ENCODE peak calls at places on chromosomes 1 and 21, in seven cellular contexts. L is choroid plexus epithelial cell, V is dorsolateral prefrontal cortex, O is uterus, I is astrocyte of the spinal cord, P is fibroblast of villous mesenchyme, C is lower lobe of right lung. U is an unnamed sample.

GRCh38 chr1:244730153-244730933 is 77.4 kb downstream of the DESI2 start:
- DNase-seq in L (peak), V (peak), O (peak), I (peak), P (peak), C (peak), U (no peak)

GRCh38 chr1:108913105-108913948 is 36.5 kb downstream of the GPSM2 start:
- DNase-seq in L (peak), V (no peak), O (no peak), I (peak), P (no peak), C (no peak), U (no peak)

GRCh38 chr21:25639922-25640670 is 1.0 kb downstream of the JAM2 start:
- DNase-seq in L (no peak), V (peak), O (peak), I (peak), P (peak), C (no peak), U (no peak)

GRCh38 chr21:37845535-37845934 is 70.7 kb downstream of the KCNJ6 start:
- DNase-seq in L (no peak), V (no peak), O (no peak), I (no peak), P (no peak), C (no peak), U (no peak)

GRCh38 chr1:19081218-19081893 is 124.9 kb upstream of the IFFO2 start:
- DNase-seq in L (peak), V (no peak), O (no peak), I (no peak), P (peak), C (no peak), U (no peak)

GRCh38 chr21:42214081-42214750 is 4.7 kb upstream of the ABCG1 start:
- DNase-seq in L (no peak), V (no peak), O (no peak), I (no peak), P (no peak), C (no peak), U (no peak)

GRCh38 chr1:52002038-52002917 is 11.8 kb upstream of the RAB3B start:
- DNase-seq in L (peak), V (no peak), O (no peak), I (peak), P (peak), C (no peak), U (peak)

GRCh38 chr1:234965128-234965527 is 163.5 kb downstream of the TOMM20 start:
- DNase-seq in L (peak), V (no peak), O (no peak), I (no peak), P (peak), C (no peak), U (no peak)

GRCh38 chr1:59692591-59692990 is 122.2 kb upstream of the HOOK1 start:
- DNase-seq in L (peak), V (no peak), O (peak), I (peak), P (peak), C (no peak), U (peak)

GRCh38 chr1:24536391-24536840 is 19.5 kb upstream of the NCMAP start:
- DNase-seq in L (peak), V (no peak), O (no peak), I (peak), P (peak), C (no peak), U (no peak)

GRCh38 chr1:42756956-42757891 is 9.6 kb downstream of the P3H1 start:
- DNase-seq in L (peak), V (no peak), O (no peak), I (peak), P (peak), C (no peak), U (no peak)

GRCh38 chr1:101820080-101820479 is 176.6 kb downstream of the OLFM3 start:
- DNase-seq in L (peak), V (no peak), O (no peak), I (peak), P (peak), C (no peak), U (no peak)

GRCh38 chr1:54132485-54132884 is 20.3 kb downstream of the CDCP2 start:
- DNase-seq in L (no peak), V (no peak), O (no peak), I (no peak), P (no peak), C (no peak), U (no peak)

GRCh38 chr1:58899581-58900271 is 115.9 kb upstream of the JUN start:
- DNase-seq in L (no peak), V (no peak), O (no peak), I (no peak), P (peak), C (no peak), U (no peak)

GRCh38 chr1:20248954-20249612 is 41.6 kb upstream of the VWA5B1 start:
- DNase-seq in L (no peak), V (no peak), O (no peak), I (no peak), P (no peak), C (no peak), U (no peak)

GRCh38 chr1:246969621-246970020 is 37.9 kb upstream of the AHCTF1 start:
- DNase-seq in L (no peak), V (no peak), O (no peak), I (no peak), P (no peak), C (no peak), U (no peak)

GRCh38 chr1:57158660-57159059 is 192.8 kb upstream of the C8B start:
- DNase-seq in L (no peak), V (no peak), O (no peak), I (no peak), P (no peak), C (no peak), U (no peak)

GRCh38 chr1:233367057-233367759 is 39.7 kb downstream of the MAP3K21 start:
- DNase-seq in L (no peak), V (no peak), O (no peak), I (peak), P (no peak), C (no peak), U (no peak)

GRCh38 chr1:102071451-102071850 is 74.7 kb upstream of the OLFM3 start:
- DNase-seq in L (no peak), V (no peak), O (no peak), I (no peak), P (no peak), C (no peak), U (no peak)

GRCh38 chr1:55374801-55375616 is 159.8 kb upstream of the USP24 start:
- DNase-seq in L (no peak), V (peak), O (peak), I (no peak), P (peak), C (no peak), U (no peak)

GRCh38 chr1:160607051-160608032 is 28.0 kb upstream of the CD84 start:
- DNase-seq in L (peak), V (no peak), O (no peak), I (peak), P (peak), C (no peak), U (peak)

GRCh38 chr1:51494138-51494830 is 24.8 kb downstream of the EPS15 start:
- DNase-seq in L (no peak), V (no peak), O (no peak), I (no peak), P (no peak), C (no peak), U (no peak)

GRCh38 chr1:101260531-101260930 is 23.7 kb downstream of the S1PR1 start:
- DNase-seq in L (no peak), V (no peak), O (no peak), I (no peak), P (no peak), C (no peak), U (no peak)

GRCh38 chr1:2356911-2357845 is 34.2 kb downstream of the MORN1 start:
- DNase-seq in L (no peak), V (no peak), O (no peak), I (no peak), P (no peak), C (peak), U (no peak)

GRCh38 chr1:23664837-23665795 is 26.5 kb upstream of the RPL11 start:
- DNase-seq in L (peak), V (no peak), O (no peak), I (peak), P (peak), C (no peak), U (no peak)

GRCh38 chr1:212158912-212159796 is 123.6 kb downstream of the DTL start:
- DNase-seq in L (no peak), V (no peak), O (no peak), I (no peak), P (no peak), C (no peak), U (no peak)

GRCh38 chr1:110130113-110130591 is 17.9 kb downstream of the UBL4B start:
- DNase-seq in L (peak), V (peak), O (peak), I (no peak), P (peak), C (no peak), U (no peak)
- TF ChIP-seq CTCF in L (peak), V (no peak), O (no peak), I (no peak), P (peak), C (no peak), U (no peak)

GRCh38 chr1:184590163-184590750 is 164.4 kb downstream of the EDEM3 start:
- DNase-seq in L (no peak), V (no peak), O (no peak), I (no peak), P (no peak), C (no peak), U (no peak)
- H3K4me3 ChIP-seq in L (no peak), V (no peak), O (no peak), I (no peak), P (no peak), C (no peak), U (no peak)

DNA sequence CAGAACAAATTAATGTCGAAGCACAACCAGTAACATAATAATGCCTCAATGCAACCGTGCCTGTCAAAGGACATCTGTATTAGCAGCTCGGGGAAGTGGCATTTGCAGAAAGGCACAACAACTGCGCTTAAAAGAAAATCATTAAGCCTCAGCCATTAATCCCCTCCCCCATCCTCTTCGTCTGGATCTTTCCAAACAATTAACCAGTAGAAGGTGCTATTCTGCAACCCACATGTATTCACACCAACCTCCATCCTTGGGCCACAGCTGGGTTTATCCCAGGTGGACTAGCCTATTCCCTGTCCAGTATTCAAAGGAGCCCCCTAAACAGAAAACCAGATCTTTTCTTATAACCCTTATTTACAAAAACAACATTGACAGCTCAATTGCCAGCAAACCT is 2.6 kb downstream of the RERE start:
- DNase-seq in L (no peak), V (no peak), O (no peak), I (no peak), P (no peak), C (no peak), U (no peak)
- TF ChIP-seq CTCF in L (peak), V (peak), O (peak), I (no peak), P (no peak), C (no peak), U (no peak)

DNA sequence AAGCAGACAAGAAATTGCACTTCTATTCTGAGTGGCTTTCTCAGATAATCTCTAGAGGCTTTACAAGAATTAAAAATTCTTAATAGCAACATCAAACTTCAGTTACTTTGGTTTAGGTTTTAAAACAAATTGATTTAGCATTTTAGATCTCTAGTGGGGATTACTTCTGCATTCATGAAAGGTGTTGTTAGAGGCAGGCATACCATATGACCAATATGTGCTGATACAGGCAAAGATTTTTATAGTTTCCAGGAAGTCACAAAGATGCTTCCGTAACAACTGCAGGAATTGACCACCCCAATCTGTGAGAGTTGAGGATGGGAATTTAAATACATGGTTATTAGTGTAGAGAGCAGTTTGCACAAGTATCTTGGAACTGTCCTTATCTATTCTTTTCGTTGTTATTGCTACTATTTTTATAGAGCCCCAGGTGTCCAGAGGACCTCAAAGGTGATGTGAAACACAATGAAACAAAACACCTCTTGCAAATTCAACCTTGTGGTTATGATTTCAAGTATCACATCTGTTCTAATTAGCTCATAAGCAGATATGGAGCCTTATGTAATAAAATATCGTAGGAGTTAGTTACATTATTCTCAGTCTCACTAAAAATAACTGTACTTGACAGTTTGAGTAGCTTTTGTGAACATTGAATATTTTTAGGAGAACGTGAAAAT is 512.7 kb upstream of the ADGRL4 start:
- DNase-seq in L (no peak), V (no peak), O (no peak), I (no peak), P (no peak), C (no peak), U (no peak)
- H3K4me3 ChIP-seq in L (no peak), V (no peak), O (no peak), I (no peak), P (no peak), C (no peak), U (no peak)

GRCh38 chr1:158251160-158251559 is 3.1 kb upstream of the CD1A start:
- DNase-seq in L (no peak), V (no peak), O (no peak), I (no peak), P (no peak), C (no peak), U (no peak)

GRCh38 chr1:158249646-158250045 is 4.6 kb upstream of the CD1A start:
- DNase-seq in L (no peak), V (no peak), O (no peak), I (no peak), P (no peak), C (no peak), U (no peak)

GRCh38 chr1:158248771-158249170 is 5.5 kb upstream of the CD1A start:
- DNase-seq in L (no peak), V (no peak), O (no peak), I (no peak), P (no peak), C (no peak), U (no peak)

GRCh38 chr1:158248122-158248521 is 6.1 kb upstream of the CD1A start:
- DNase-seq in L (no peak), V (no peak), O (no peak), I (no peak), P (no peak), C (no peak), U (no peak)

GRCh38 chr1:158246650-158247049 is 7.6 kb upstream of the CD1A start:
- DNase-seq in L (no peak), V (no peak), O (no peak), I (no peak), P (no peak), C (no peak), U (no peak)
- TF ChIP-seq CTCF in L (no peak), V (no peak), O (no peak), I (no peak), P (no peak), C (no peak), U (no peak)

U was measured in AG04449.